ENCODE peak calls at places on chromosomes 5 and 9, in eight cellular contexts. G, S, N, W, P, K, U and Y are unnamed samples.
A peak's percentile ranks its signal among the peaks of the same experiment; 100 is the strongest.

GRCh38 chr5:39014544-39014943 is 59.7 kb downstream of the RICTOR start:
- DNase-seq in G (peak; percentile 81), S (peak; percentile 80), N (no peak), W (no peak), P (no peak), K (peak; percentile 92), U (no peak), Y (no peak)

GRCh38 chr5:147530801-147531389 is 21.0 kb upstream of the DPYSL3 start:
- DNase-seq in G (peak; percentile 93), S (peak; percentile 92), N (no peak), W (no peak), P (peak; percentile 91), K (peak; percentile 89), U (no peak), Y (no peak)

GRCh38 chr5:131277875-131278795 is 14.3 kb downstream of the CDC42SE2 start:
- DNase-seq in G (no peak), S (no peak), N (no peak), W (no peak), P (peak; percentile 19), K (peak; percentile 26), U (no peak), Y (no peak)

GRCh38 chr9:121156263-121156731 is 45.4 kb downstream of the RAB14 start:
- DNase-seq in G (peak; percentile 71), S (peak; percentile 79), N (no peak), W (no peak), P (peak; percentile 78), K (peak; percentile 79), U (no peak), Y (no peak)

GRCh38 chr5:34657550-34657921 is 1.4 kb downstream of the RAI14 start:
- DNase-seq in G (peak; percentile 51), S (peak; percentile 47), N (peak; percentile 44), W (no peak), P (peak; percentile 30), K (peak; percentile 63), U (no peak), Y (peak; percentile 63)

GRCh38 chr5:154422298-154422697 is 23.5 kb upstream of the SAP30L start:
- DNase-seq in G (no peak), S (no peak), N (no peak), W (no peak), P (no peak), K (no peak), U (no peak), Y (no peak)

GRCh38 chr5:172878585-172879433 is 44.8 kb downstream of the ERGIC1 start:
- DNase-seq in G (peak; percentile 79), S (no peak), N (no peak), W (no peak), P (no peak), K (peak; percentile 64), U (no peak), Y (no peak)

GRCh38 chr5:54619732-54620582 is 102.4 kb downstream of the SNX18 start:
- DNase-seq in G (no peak), S (no peak), N (no peak), W (no peak), P (peak; percentile 6), K (no peak), U (peak; percentile 5), Y (no peak)

GRCh38 chr9:35689601-35690446 is at the start of gene TPM2:
- DNase-seq in G (peak; percentile 82), S (peak; percentile 66), N (peak; percentile 93), W (no peak), P (peak; percentile 88), K (peak; percentile 92), U (no peak), Y (peak; percentile 83)

GRCh38 chr5:109855056-109855455 is 165.3 kb downstream of the MAN2A1 start:
- DNase-seq in G (no peak), S (no peak), N (no peak), W (no peak), P (peak; percentile 51), K (no peak), U (no peak), Y (no peak)

GRCh38 chr5:38104497-38105230 is 153.7 kb upstream of the EGFLAM start:
- DNase-seq in G (no peak), S (peak; percentile 59), N (no peak), W (no peak), P (peak; percentile 66), K (no peak), U (no peak), Y (no peak)